ENCODE peak calls at places on chromosome 21, in four cellular contexts. O is H1, K is H9, Q is IMR-90. G is an unnamed sample.

GRCh38 chr21:15421947-15422346 is 307.8 kb upstream of the USP25 start:
- DNase-seq in O (no peak), K (no peak), Q (no peak), G (no peak)

GRCh38 chr21:46051821-46052675 is 45.9 kb upstream of the COL6A2 start:
- DNase-seq in O (no peak), K (no peak), Q (no peak), G (no peak)

GRCh38 chr21:34825101-34825500 is 156.3 kb downstream of the CLIC6 start:
- DNase-seq in O (no peak), K (no peak), Q (no peak), G (no peak)

GRCh38 chr21:28375708-28376385 is 616.8 kb downstream of the LTN1 start:
- DNase-seq in O (no peak), K (no peak), Q (peak), G (no peak)

GRCh38 chr21:45941338-45941710 is 40.2 kb upstream of the COL6A1 start:
- DNase-seq in O (no peak), K (no peak), Q (no peak), G (no peak)

GRCh38 chr21:28160378-28160777 is 832.3 kb downstream of the LTN1 start:
- DNase-seq in O (no peak), K (no peak), Q (no peak), G (no peak)

GRCh38 chr21:30434033-30434631 is 4.1 kb downstream of the KRTAP13-4 start:
- DNase-seq in O (peak), K (peak), Q (no peak), G (peak)

GRCh38 chr21:40447016-40447415 is 399.9 kb downstream of the DSCAM start:
- DNase-seq in O (no peak), K (no peak), Q (no peak), G (peak)

GRCh38 chr21:21688877-21689276 is 690.7 kb downstream of the NCAM2 start:
- DNase-seq in O (peak), K (peak), Q (peak), G (peak)

GRCh38 chr21:44816761-44817505 is 929 bp downstream of the SUMO3 start:
- DNase-seq in O (no peak), K (no peak), Q (no peak), G (no peak)
- H3K4ac ChIP-seq in O (no peak), K (no peak), Q (peak), G (no peak)

GRCh38 chr21:38293765-38294164 is 37.0 kb downstream of the KCNJ15 start:
- DNase-seq in O (no peak), K (no peak), Q (no peak), G (no peak)
- H3K18ac ChIP-seq in O (no peak), K (no peak), Q (peak), G (no peak)

GRCh38 chr21:41459884-41460534 is 34.0 kb downstream of the MX1 start:
- DNase-seq in O (no peak), K (no peak), Q (no peak), G (no peak)
- H4K5ac ChIP-seq in O (no peak), K (no peak), Q (no peak), G (no peak)

GRCh38 chr21:33268736-33269441 is 2.7 kb downstream of the IL10RB start:
- DNase-seq in O (no peak), K (no peak), Q (no peak), G (no peak)
- H3K4ac ChIP-seq in O (no peak), K (no peak), Q (no peak), G (no peak)